ENCODE peak calls at places on chromosomes 4 and X, in five cellular contexts. One of them, this sample, is unnamed.

GRCh38 chr4:1244081-1244977 is 4.6 kb downstream of the CTBP1 start:
- DNase-seq in Panc1: no peak
- DNase-seq in ACHN: no peak
- DNase-seq in KBM-7: no peak
- DNase-seq in occipital lobe: no peak
- DNase-seq in this sample: no peak

GRCh38 chrX:129697204-129697829 is 41.5 kb upstream of the XPNPEP2 start:
- DNase-seq in KBM-7: no peak
- DNase-seq in Panc1: no peak
- DNase-seq in ACHN: no peak
- DNase-seq in occipital lobe: no peak
- DNase-seq in this sample: no peak

GRCh38 chrX:101191217-101191750 is 28.3 kb upstream of the DRP2 start:
- DNase-seq in occipital lobe: peak; percentile 3
- DNase-seq in KBM-7: no peak
- DNase-seq in Panc1: no peak
- DNase-seq in ACHN: no peak
- DNase-seq in this sample: no peak

GRCh38 chr4:36187723-36188333 is 56.5 kb downstream of the ARAP2 start:
- DNase-seq in Panc1: peak; percentile 25
- DNase-seq in occipital lobe: no peak
- DNase-seq in ACHN: peak; percentile 20
- DNase-seq in KBM-7: peak; percentile 47
- DNase-seq in this sample: no peak

GRCh38 chrX:111869639-111870034 is 6.3 kb upstream of the TRPC5OS start:
- DNase-seq in Panc1: peak; percentile 27
- DNase-seq in KBM-7: peak; percentile 52
- DNase-seq in ACHN: peak; percentile 36
- DNase-seq in occipital lobe: peak; percentile 4
- DNase-seq in this sample: peak; percentile 1

GRCh38 chr4:140069068-140069467 is 84.9 kb downstream of the MAML3 start:
- DNase-seq in ACHN: no peak
- DNase-seq in occipital lobe: no peak
- DNase-seq in Panc1: no peak
- DNase-seq in KBM-7: no peak
- DNase-seq in this sample: no peak

GRCh38 chr4:103244251-103244650 is 46.1 kb upstream of the CENPE start:
- DNase-seq in occipital lobe: no peak
- DNase-seq in KBM-7: no peak
- DNase-seq in Panc1: no peak
- DNase-seq in ACHN: no peak
- DNase-seq in this sample: no peak

GRCh38 chr4:123807866-123808265 is 411.3 kb downstream of the SPRY1 start:
- DNase-seq in Panc1: no peak
- DNase-seq in KBM-7: no peak
- DNase-seq in ACHN: no peak
- DNase-seq in occipital lobe: no peak
- DNase-seq in this sample: no peak

GRCh38 chr4:173191623-173192041 is 23.0 kb downstream of the GALNT7 start:
- DNase-seq in occipital lobe: no peak
- DNase-seq in KBM-7: no peak
- DNase-seq in Panc1: no peak
- DNase-seq in ACHN: no peak
- DNase-seq in this sample: no peak

GRCh38 chr4:41963105-41963504 is 18.5 kb upstream of the DCAF4L1 start:
- DNase-seq in Panc1: no peak
- DNase-seq in ACHN: peak; percentile 37
- DNase-seq in occipital lobe: no peak
- DNase-seq in KBM-7: peak; percentile 69
- DNase-seq in this sample: no peak

GRCh38 chr4:42632653-42633382 is 24.1 kb downstream of the ATP8A1 start:
- DNase-seq in occipital lobe: no peak
- DNase-seq in ACHN: no peak
- DNase-seq in Panc1: no peak
- DNase-seq in KBM-7: no peak
- DNase-seq in this sample: no peak

GRCh38 chrX:21638311-21638710 is 19.8 kb downstream of the KLHL34 start:
- DNase-seq in ACHN: no peak
- DNase-seq in KBM-7: no peak
- DNase-seq in occipital lobe: no peak
- DNase-seq in Panc1: no peak
- DNase-seq in this sample: no peak

GRCh38 chr4:158209825-158210807 is at the start of gene TMEM144:
- DNase-seq in KBM-7: peak; percentile 90
- DNase-seq in Panc1: peak; percentile 45
- DNase-seq in occipital lobe: peak; percentile 94
- DNase-seq in ACHN: peak; percentile 94
- DNase-seq in this sample: peak; percentile 92

GRCh38 chr4:141501931-141502330 is 134.5 kb upstream of the IL15 start:
- DNase-seq in ACHN: no peak
- DNase-seq in KBM-7: no peak
- DNase-seq in occipital lobe: no peak
- DNase-seq in Panc1: no peak
- DNase-seq in this sample: no peak

GRCh38 chr4:158159054-158159717 is 13.6 kb downstream of the GASK1B start:
- DNase-seq in Panc1: no peak
- DNase-seq in ACHN: peak; percentile 70
- DNase-seq in KBM-7: no peak
- DNase-seq in occipital lobe: no peak
- DNase-seq in this sample: no peak

GRCh38 chr4:188603646-188604045 is 464.4 kb downstream of the TRIML1 start:
- DNase-seq in KBM-7: no peak
- DNase-seq in Panc1: no peak
- DNase-seq in occipital lobe: no peak
- DNase-seq in ACHN: no peak
- DNase-seq in this sample: no peak

GRCh38 chrX:106862972-106863688 is 40.0 kb downstream of the RIPPLY1 start:
- DNase-seq in ACHN: peak; percentile 18
- DNase-seq in occipital lobe: no peak
- DNase-seq in Panc1: peak; percentile 12
- DNase-seq in KBM-7: peak; percentile 32
- DNase-seq in this sample: no peak

GRCh38 chr4:80270321-80270720 is 3.9 kb downstream of the FGF5 start:
- DNase-seq in occipital lobe: no peak
- DNase-seq in ACHN: no peak
- DNase-seq in KBM-7: no peak
- DNase-seq in Panc1: no peak
- DNase-seq in this sample: no peak

GRCh38 chrX:47483310-47484268 is 567 bp upstream of the ZNF41 start:
- DNase-seq in occipital lobe: no peak
- DNase-seq in Panc1: no peak
- DNase-seq in KBM-7: peak; percentile 38
- DNase-seq in ACHN: peak; percentile 28
- DNase-seq in this sample: no peak

GRCh38 chr4:77801260-77801608 is 17.9 kb downstream of the CNOT6L start:
- DNase-seq in occipital lobe: no peak
- DNase-seq in ACHN: no peak
- DNase-seq in Panc1: no peak
- DNase-seq in KBM-7: peak; percentile 19
- DNase-seq in this sample: no peak

GRCh38 chr4:94408549-94409374 is 43.0 kb upstream of the PDLIM5 start:
- DNase-seq in KBM-7: no peak
- DNase-seq in occipital lobe: no peak
- DNase-seq in Panc1: no peak
- DNase-seq in ACHN: no peak
- DNase-seq in this sample: no peak

GRCh38 chr4:111945014-111945413 is 200.2 kb upstream of the FAM241A start:
- DNase-seq in KBM-7: no peak
- DNase-seq in Panc1: no peak
- DNase-seq in ACHN: no peak
- DNase-seq in occipital lobe: no peak
- DNase-seq in this sample: no peak

GRCh38 chr4:147709999-147710398 is 21.9 kb upstream of the ARHGAP10 start:
- DNase-seq in KBM-7: no peak
- DNase-seq in occipital lobe: no peak
- DNase-seq in ACHN: no peak
- DNase-seq in Panc1: no peak
- DNase-seq in this sample: no peak

GRCh38 chr4:15719506-15719905 is 16.6 kb downstream of the BST1 start:
- DNase-seq in Panc1: no peak
- DNase-seq in occipital lobe: no peak
- DNase-seq in KBM-7: no peak
- DNase-seq in ACHN: no peak
- DNase-seq in this sample: no peak

GRCh38 chrX:108090474-108091265 is 672 bp downstream of the PSMD10 start:
- DNase-seq in occipital lobe: no peak
- DNase-seq in KBM-7: no peak
- DNase-seq in ACHN: peak; percentile 22
- DNase-seq in Panc1: no peak
- DNase-seq in this sample: no peak

GRCh38 chrX:128057421-128057820 is 5.2 kb upstream of the ACTRT1 start:
- DNase-seq in KBM-7: no peak
- DNase-seq in ACHN: no peak
- DNase-seq in Panc1: no peak
- DNase-seq in occipital lobe: no peak
- DNase-seq in this sample: no peak

GRCh38 chr4:162853788-162854187 is 312.9 kb downstream of the NAF1 start:
- DNase-seq in occipital lobe: no peak
- DNase-seq in ACHN: no peak
- DNase-seq in Panc1: no peak
- DNase-seq in KBM-7: no peak
- DNase-seq in this sample: no peak

GRCh38 chr4:87500107-87500462 is 29.1 kb downstream of the SPARCL1 start:
- DNase-seq in Panc1: no peak
- DNase-seq in occipital lobe: no peak
- DNase-seq in ACHN: no peak
- DNase-seq in KBM-7: no peak
- DNase-seq in this sample: no peak

GRCh38 chr4:140223056-140223810 is 69.2 kb upstream of the MAML3 start:
- DNase-seq in Panc1: no peak
- DNase-seq in occipital lobe: no peak
- DNase-seq in KBM-7: no peak
- DNase-seq in ACHN: no peak
- DNase-seq in this sample: no peak

GRCh38 chrX:47620303-47620685 is 637 bp upstream of the SYN1 start:
- DNase-seq in KBM-7: no peak
- DNase-seq in occipital lobe: no peak
- DNase-seq in Panc1: no peak
- DNase-seq in ACHN: no peak
- DNase-seq in this sample: no peak

GRCh38 chr4:87704000-87704399 is 53.9 kb downstream of the DMP1 start:
- DNase-seq in KBM-7: no peak
- DNase-seq in ACHN: no peak
- DNase-seq in occipital lobe: no peak
- DNase-seq in Panc1: no peak
- DNase-seq in this sample: no peak

This sample was measured in amygdala.